ENCODE peak calls at places on chromosomes 16 and 17, in eight cellular contexts. One of them, this sample, is unnamed.

GRCh38 chr16:83843657-83844056 is 35.9 kb downstream of the HSBP1 start:
- DNase-seq in GM23338: peak; percentile 55
- DNase-seq in IMR-90: no peak
- DNase-seq in heart left ventricle: no peak
- DNase-seq in astrocyte of the spinal cord: no peak
- DNase-seq in AG04449: no peak
- DNase-seq in thoracic aorta: no peak
- DNase-seq in coronary artery: no peak
- DNase-seq in this sample: no peak

GRCh38 chr17:71405101-71405500 is 715.7 kb upstream of the SOX9 start:
- DNase-seq in GM23338: no peak
- DNase-seq in IMR-90: no peak
- DNase-seq in heart left ventricle: no peak
- DNase-seq in astrocyte of the spinal cord: no peak
- DNase-seq in AG04449: no peak
- DNase-seq in thoracic aorta: no peak
- DNase-seq in coronary artery: no peak
- DNase-seq in this sample: no peak

GRCh38 chr16:50153648-50154368 is 702 bp downstream of the TENT4B start:
- DNase-seq in GM23338: peak; percentile 35
- DNase-seq in IMR-90: no peak
- DNase-seq in heart left ventricle: peak; percentile 75
- DNase-seq in astrocyte of the spinal cord: no peak
- DNase-seq in AG04449: no peak
- DNase-seq in thoracic aorta: no peak
- DNase-seq in coronary artery: peak; percentile 81
- DNase-seq in this sample: no peak

GRCh38 chr17:68566145-68566738 is 34.9 kb downstream of the FAM20A start:
- DNase-seq in GM23338: no peak
- DNase-seq in IMR-90: no peak
- DNase-seq in heart left ventricle: no peak
- DNase-seq in astrocyte of the spinal cord: no peak
- DNase-seq in AG04449: no peak
- DNase-seq in thoracic aorta: no peak
- DNase-seq in coronary artery: no peak
- DNase-seq in this sample: peak; percentile 38

GRCh38 chr16:15900901-15901465 is 12.6 kb upstream of the CEP20 start:
- DNase-seq in GM23338: no peak
- DNase-seq in IMR-90: no peak
- DNase-seq in heart left ventricle: no peak
- DNase-seq in astrocyte of the spinal cord: no peak
- DNase-seq in AG04449: no peak
- DNase-seq in thoracic aorta: no peak
- DNase-seq in coronary artery: no peak
- DNase-seq in this sample: no peak

GRCh38 chr16:84497418-84497817 is 7.0 kb downstream of the MEAK7 start:
- DNase-seq in GM23338: no peak
- DNase-seq in IMR-90: no peak
- DNase-seq in heart left ventricle: no peak
- DNase-seq in astrocyte of the spinal cord: no peak
- DNase-seq in AG04449: no peak
- DNase-seq in thoracic aorta: no peak
- DNase-seq in coronary artery: peak; percentile 49
- DNase-seq in this sample: no peak

GRCh38 chr17:8557176-8557806 is 73.2 kb downstream of the MYH10 start:
- DNase-seq in GM23338: no peak
- DNase-seq in IMR-90: no peak
- DNase-seq in heart left ventricle: no peak
- DNase-seq in astrocyte of the spinal cord: no peak
- DNase-seq in AG04449: no peak
- DNase-seq in thoracic aorta: no peak
- DNase-seq in coronary artery: no peak
- DNase-seq in this sample: no peak

GRCh38 chr17:75654176-75654575 is 12.8 kb downstream of the RECQL5 start:
- DNase-seq in GM23338: no peak
- DNase-seq in IMR-90: no peak
- DNase-seq in heart left ventricle: no peak
- DNase-seq in astrocyte of the spinal cord: no peak
- DNase-seq in AG04449: no peak
- DNase-seq in thoracic aorta: no peak
- DNase-seq in coronary artery: no peak
- DNase-seq in this sample: no peak

GRCh38 chr17:75845933-75846700 is 1.9 kb upstream of the UNC13D start:
- DNase-seq in GM23338: no peak
- DNase-seq in IMR-90: no peak
- DNase-seq in heart left ventricle: no peak
- DNase-seq in astrocyte of the spinal cord: no peak
- DNase-seq in AG04449: no peak
- DNase-seq in thoracic aorta: no peak
- DNase-seq in coronary artery: no peak
- DNase-seq in this sample: no peak

GRCh38 chr17:57870283-57870635 is 20.4 kb upstream of the MRPS23 start:
- DNase-seq in GM23338: no peak
- DNase-seq in IMR-90: peak; percentile 61
- DNase-seq in heart left ventricle: no peak
- DNase-seq in astrocyte of the spinal cord: no peak
- DNase-seq in AG04449: no peak
- DNase-seq in thoracic aorta: no peak
- DNase-seq in coronary artery: no peak
- DNase-seq in this sample: no peak

GRCh38 chr17:74776044-74776962 is at the start of gene NAT9:
- DNase-seq in GM23338: peak; percentile 99
- DNase-seq in IMR-90: peak; percentile 92
- DNase-seq in heart left ventricle: peak; percentile 100
- DNase-seq in astrocyte of the spinal cord: peak; percentile 96
- DNase-seq in AG04449: peak; percentile 34
- DNase-seq in thoracic aorta: peak; percentile 93
- DNase-seq in coronary artery: peak; percentile 97
- DNase-seq in this sample: peak; percentile 66

GRCh38 chr16:84356176-84356575 is 12.2 kb upstream of the ATP2C2 start:
- DNase-seq in GM23338: no peak
- DNase-seq in IMR-90: no peak
- DNase-seq in heart left ventricle: no peak
- DNase-seq in astrocyte of the spinal cord: no peak
- DNase-seq in AG04449: no peak
- DNase-seq in thoracic aorta: no peak
- DNase-seq in coronary artery: no peak
- DNase-seq in this sample: no peak

GRCh38 chr17:32349503-32349853 is 479 bp upstream of the ZNF207 start:
- DNase-seq in GM23338: peak; percentile 27
- DNase-seq in IMR-90: no peak
- DNase-seq in heart left ventricle: no peak
- DNase-seq in astrocyte of the spinal cord: no peak
- DNase-seq in AG04449: no peak
- DNase-seq in thoracic aorta: no peak
- DNase-seq in coronary artery: no peak
- DNase-seq in this sample: no peak

GRCh38 chr16:79278506-79278905 is 322.0 kb downstream of the MAF start:
- DNase-seq in GM23338: no peak
- DNase-seq in IMR-90: no peak
- DNase-seq in heart left ventricle: no peak
- DNase-seq in astrocyte of the spinal cord: no peak
- DNase-seq in AG04449: no peak
- DNase-seq in thoracic aorta: no peak
- DNase-seq in coronary artery: no peak
- DNase-seq in this sample: no peak

GRCh38 chr17:4717791-4718190 is 7.4 kb downstream of the ARRB2 start:
- DNase-seq in GM23338: no peak
- DNase-seq in IMR-90: no peak
- DNase-seq in heart left ventricle: no peak
- DNase-seq in astrocyte of the spinal cord: no peak
- DNase-seq in AG04449: no peak
- DNase-seq in thoracic aorta: no peak
- DNase-seq in coronary artery: no peak
- DNase-seq in this sample: no peak

GRCh38 chr16:88926374-88926990 is 50.5 kb downstream of the CBFA2T3 start:
- DNase-seq in GM23338: no peak
- DNase-seq in IMR-90: no peak
- DNase-seq in heart left ventricle: no peak
- DNase-seq in astrocyte of the spinal cord: no peak
- DNase-seq in AG04449: no peak
- DNase-seq in thoracic aorta: no peak
- DNase-seq in coronary artery: no peak
- DNase-seq in this sample: no peak

GRCh38 chr17:29726721-29727252 is 104.1 kb upstream of the CORO6 start:
- DNase-seq in GM23338: no peak
- DNase-seq in IMR-90: peak; percentile 39
- DNase-seq in heart left ventricle: no peak
- DNase-seq in astrocyte of the spinal cord: peak; percentile 27
- DNase-seq in AG04449: no peak
- DNase-seq in thoracic aorta: no peak
- DNase-seq in coronary artery: no peak
- DNase-seq in this sample: no peak
- H3K4me3 ChIP-seq in GM23338: no peak overlapping the region
- H3K4me3 ChIP-seq in IMR-90: no peak overlapping the region
- H3K4me3 ChIP-seq in heart left ventricle: no peak overlapping the region
- H3K4me3 ChIP-seq in astrocyte of the spinal cord: no peak overlapping the region
- H3K4me3 ChIP-seq in AG04449: no peak overlapping the region
- H3K4me3 ChIP-seq in thoracic aorta: no peak overlapping the region
- H3K4me3 ChIP-seq in coronary artery: no peak overlapping the region
- H3K4me3 ChIP-seq in this sample: no peak overlapping the region

GRCh38 chr17:38809828-38810227 is 10.5 kb upstream of the PIP4K2B start:
- DNase-seq in GM23338: no peak
- DNase-seq in IMR-90: no peak
- DNase-seq in heart left ventricle: no peak
- DNase-seq in astrocyte of the spinal cord: no peak
- DNase-seq in AG04449: no peak
- DNase-seq in thoracic aorta: no peak
- DNase-seq in coronary artery: no peak
- DNase-seq in this sample: no peak

GRCh38 chr17:38815576-38816193 is 9.4 kb downstream of the CWC25 start:
- DNase-seq in GM23338: peak; percentile 39
- DNase-seq in IMR-90: peak; percentile 59
- DNase-seq in heart left ventricle: no peak
- DNase-seq in astrocyte of the spinal cord: peak; percentile 52
- DNase-seq in AG04449: no peak
- DNase-seq in thoracic aorta: no peak
- DNase-seq in coronary artery: no peak
- DNase-seq in this sample: peak; percentile 56
- TF ChIP-seq CTCF in GM23338: peak; percentile 9
- TF ChIP-seq CTCF in IMR-90: peak; percentile 42
- TF ChIP-seq CTCF in heart left ventricle: no peak
- TF ChIP-seq CTCF in astrocyte of the spinal cord: peak; percentile 37
- TF ChIP-seq CTCF in AG04449: peak; percentile 20
- TF ChIP-seq CTCF in thoracic aorta: no peak
- TF ChIP-seq CTCF in coronary artery: no peak
- TF ChIP-seq CTCF in this sample: peak; percentile 56

GRCh38 chr16:82331397-82331796 is 161.4 kb upstream of the MPHOSPH6 start:
- DNase-seq in GM23338: no peak
- DNase-seq in IMR-90: no peak
- DNase-seq in heart left ventricle: no peak
- DNase-seq in astrocyte of the spinal cord: no peak
- DNase-seq in AG04449: no peak
- DNase-seq in thoracic aorta: no peak
- DNase-seq in coronary artery: no peak
- DNase-seq in this sample: no peak

GRCh38 chr16:82331974-82332750 is 162.1 kb upstream of the MPHOSPH6 start:
- DNase-seq in GM23338: no peak
- DNase-seq in IMR-90: no peak
- DNase-seq in heart left ventricle: no peak
- DNase-seq in astrocyte of the spinal cord: no peak
- DNase-seq in AG04449: no peak
- DNase-seq in thoracic aorta: no peak
- DNase-seq in coronary artery: no peak
- DNase-seq in this sample: no peak

GRCh38 chr16:82340531-82340930 is 170.5 kb upstream of the MPHOSPH6 start:
- DNase-seq in GM23338: no peak
- DNase-seq in IMR-90: no peak
- DNase-seq in heart left ventricle: no peak
- DNase-seq in astrocyte of the spinal cord: no peak
- DNase-seq in AG04449: no peak
- DNase-seq in thoracic aorta: no peak
- DNase-seq in coronary artery: no peak
- DNase-seq in this sample: no peak

GRCh38 chr16:82341146-82341669 is 171.2 kb upstream of the MPHOSPH6 start:
- DNase-seq in GM23338: no peak
- DNase-seq in IMR-90: no peak
- DNase-seq in heart left ventricle: no peak
- DNase-seq in astrocyte of the spinal cord: no peak
- DNase-seq in AG04449: no peak
- DNase-seq in thoracic aorta: no peak
- DNase-seq in coronary artery: no peak
- DNase-seq in this sample: no peak

GRCh38 chr16:82337355-82337754 is 167.3 kb upstream of the MPHOSPH6 start:
- DNase-seq in GM23338: peak; percentile 31
- DNase-seq in IMR-90: no peak
- DNase-seq in heart left ventricle: no peak
- DNase-seq in astrocyte of the spinal cord: no peak
- DNase-seq in AG04449: no peak
- DNase-seq in thoracic aorta: no peak
- DNase-seq in coronary artery: no peak
- DNase-seq in this sample: no peak
- H3K4me3 ChIP-seq in GM23338: no peak overlapping the region
- H3K4me3 ChIP-seq in IMR-90: no peak overlapping the region
- H3K4me3 ChIP-seq in heart left ventricle: no peak overlapping the region
- H3K4me3 ChIP-seq in astrocyte of the spinal cord: no peak overlapping the region
- H3K4me3 ChIP-seq in AG04449: no peak overlapping the region
- H3K4me3 ChIP-seq in thoracic aorta: no peak overlapping the region
- H3K4me3 ChIP-seq in coronary artery: no peak overlapping the region
- H3K4me3 ChIP-seq in this sample: no peak overlapping the region

GRCh38 chr16:77962689-77963088 is 59.7 kb upstream of the CLEC3A start:
- DNase-seq in GM23338: no peak
- DNase-seq in IMR-90: no peak
- DNase-seq in heart left ventricle: no peak
- DNase-seq in astrocyte of the spinal cord: no peak
- DNase-seq in AG04449: no peak
- DNase-seq in thoracic aorta: no peak
- DNase-seq in coronary artery: no peak
- DNase-seq in this sample: no peak

GRCh38 chr16:77967054-77968035 is 55.0 kb upstream of the CLEC3A start:
- DNase-seq in GM23338: peak; percentile 82
- DNase-seq in IMR-90: no peak
- DNase-seq in heart left ventricle: no peak
- DNase-seq in astrocyte of the spinal cord: no peak
- DNase-seq in AG04449: no peak
- DNase-seq in thoracic aorta: no peak
- DNase-seq in coronary artery: no peak
- DNase-seq in this sample: no peak

GRCh38 chr16:77963185-77964044 is 58.9 kb upstream of the CLEC3A start:
- DNase-seq in GM23338: peak; percentile 93
- DNase-seq in IMR-90: no peak
- DNase-seq in heart left ventricle: no peak
- DNase-seq in astrocyte of the spinal cord: no peak
- DNase-seq in AG04449: no peak
- DNase-seq in thoracic aorta: no peak
- DNase-seq in coronary artery: no peak
- DNase-seq in this sample: no peak

GRCh38 chr16:77961811-77962210 is 60.5 kb upstream of the CLEC3A start:
- DNase-seq in GM23338: no peak
- DNase-seq in IMR-90: peak; percentile 59
- DNase-seq in heart left ventricle: no peak
- DNase-seq in astrocyte of the spinal cord: peak; percentile 41
- DNase-seq in AG04449: peak; percentile 10
- DNase-seq in thoracic aorta: no peak
- DNase-seq in coronary artery: no peak
- DNase-seq in this sample: no peak

DNA sequence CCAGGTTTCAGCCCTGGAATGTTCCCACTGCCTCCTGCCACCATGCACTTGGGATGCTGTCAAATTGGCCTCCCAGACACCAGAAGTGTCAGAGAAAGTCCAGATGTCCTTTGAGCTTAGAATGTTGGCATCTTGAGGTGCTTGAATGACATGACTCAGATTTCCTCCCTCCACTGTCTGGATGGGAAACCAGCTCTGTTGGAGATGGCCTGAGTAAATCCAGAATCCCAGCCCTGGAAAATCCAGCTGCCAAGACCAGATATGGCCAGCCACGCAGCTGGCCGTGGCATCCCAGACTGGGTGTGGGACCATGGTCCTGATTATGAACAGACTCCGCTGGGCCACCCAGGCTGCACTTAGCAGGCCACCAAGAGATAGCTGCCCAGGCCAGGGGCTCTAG is 57.0 kb upstream of the CLEC3A start:
- DNase-seq in GM23338: no peak
- DNase-seq in IMR-90: no peak
- DNase-seq in heart left ventricle: peak; percentile 65
- DNase-seq in astrocyte of the spinal cord: no peak
- DNase-seq in AG04449: no peak
- DNase-seq in thoracic aorta: no peak
- DNase-seq in coronary artery: no peak
- DNase-seq in this sample: no peak
- TF ChIP-seq CTCF in GM23338: no peak
- TF ChIP-seq CTCF in IMR-90: no peak
- TF ChIP-seq CTCF in heart left ventricle: no peak
- TF ChIP-seq CTCF in astrocyte of the spinal cord: no peak
- TF ChIP-seq CTCF in AG04449: no peak
- TF ChIP-seq CTCF in thoracic aorta: no peak
- TF ChIP-seq CTCF in coronary artery: no peak
- TF ChIP-seq CTCF in this sample: no peak

This sample was measured in AG09309.